ENCODE peak calls at places on chromosomes 16 and 17, in ten cellular contexts. K, T, R, H, N, X, I, Z, U and C are unnamed samples.

GRCh38 chr16:22092143-22092933 is at the start of gene VWA3A:
- DNase-seq in K (no peak), T (no peak), R (no peak), H (no peak), N (peak; percentile 50), X (no peak), I (no peak), Z (peak; percentile 64), U (no peak), C (no peak)

GRCh38 chr16:56265184-56265583 is 73.9 kb downstream of the GNAO1 start:
- DNase-seq in K (no peak), T (no peak), R (no peak), H (no peak), N (no peak), X (no peak), I (no peak), Z (no peak), U (no peak), C (no peak)

GRCh38 chr16:64417711-64418227 is 704.1 kb downstream of the CDH11 start:
- DNase-seq in K (no peak), T (no peak), R (no peak), H (no peak), N (no peak), X (no peak), I (no peak), Z (peak; percentile 83), U (no peak), C (no peak)

GRCh38 chr17:33519692-33520091 is 226.6 kb upstream of the ASIC2 start:
- DNase-seq in K (no peak), T (no peak), R (no peak), H (no peak), N (no peak), X (no peak), I (no peak), Z (no peak), U (no peak), C (no peak)

GRCh38 chr17:39069114-39069756 is 82.2 kb downstream of the PLXDC1 start:
- DNase-seq in K (peak; percentile 27), T (no peak), R (no peak), H (no peak), N (peak; percentile 42), X (no peak), I (no peak), Z (peak; percentile 44), U (no peak), C (no peak)

GRCh38 chr16:87604572-87605135 is 2.3 kb downstream of the JPH3 start:
- DNase-seq in K (no peak), T (no peak), R (no peak), H (no peak), N (no peak), X (no peak), I (no peak), Z (no peak), U (no peak), C (no peak)

GRCh38 chr17:83086907-83087787 is 7.7 kb downstream of the METRNL start:
- DNase-seq in K (no peak), T (no peak), R (no peak), H (no peak), N (no peak), X (no peak), I (no peak), Z (no peak), U (no peak), C (no peak)

GRCh38 chr17:7215652-7216139 is 3.9 kb downstream of the DLG4 start:
- DNase-seq in K (no peak), T (no peak), R (no peak), H (no peak), N (no peak), X (no peak), I (no peak), Z (no peak), U (no peak), C (no peak)